ENCODE peak calls at places on chromosome 13, in eight cellular contexts. One of them, this sample, is unnamed.

GRCh38 chr13:111639994-111640393 is 319.6 kb downstream of the TEX29 start:
- DNase-seq in CD8-positive, alpha-beta T cell: no peak
- DNase-seq in upper lobe of right lung: no peak
- DNase-seq in right atrium auricular region: no peak
- DNase-seq in spleen: no peak
- DNase-seq in AG04450: no peak
- DNase-seq in esophagus squamous epithelium: no peak
- DNase-seq in fibroblast of lung: no peak
- DNase-seq in this sample: no peak

GRCh38 chr13:75771818-75772217 is 135.7 kb downstream of the LMO7 start:
- DNase-seq in CD8-positive, alpha-beta T cell: no peak
- DNase-seq in upper lobe of right lung: no peak
- DNase-seq in right atrium auricular region: no peak
- DNase-seq in spleen: no peak
- DNase-seq in AG04450: peak
- DNase-seq in esophagus squamous epithelium: no peak
- DNase-seq in fibroblast of lung: peak
- DNase-seq in this sample: no peak

GRCh38 chr13:110818747-110819146 is 96.1 kb downstream of the ANKRD10 start:
- DNase-seq in CD8-positive, alpha-beta T cell: no peak
- DNase-seq in upper lobe of right lung: peak
- DNase-seq in right atrium auricular region: no peak
- DNase-seq in spleen: no peak
- DNase-seq in AG04450: no peak
- DNase-seq in esophagus squamous epithelium: no peak
- DNase-seq in fibroblast of lung: no peak
- DNase-seq in this sample: no peak

GRCh38 chr13:89923052-89923451 is 1424.4 kb upstream of the MIR17HG start:
- DNase-seq in CD8-positive, alpha-beta T cell: no peak
- DNase-seq in upper lobe of right lung: no peak
- DNase-seq in right atrium auricular region: no peak
- DNase-seq in spleen: no peak
- DNase-seq in AG04450: no peak
- DNase-seq in esophagus squamous epithelium: no peak
- DNase-seq in fibroblast of lung: no peak
- DNase-seq in this sample: no peak

GRCh38 chr13:112116187-112116950 is 49.4 kb downstream of the SOX1 start:
- DNase-seq in CD8-positive, alpha-beta T cell: no peak
- DNase-seq in upper lobe of right lung: no peak
- DNase-seq in right atrium auricular region: no peak
- DNase-seq in spleen: peak
- DNase-seq in AG04450: no peak
- DNase-seq in esophagus squamous epithelium: no peak
- DNase-seq in fibroblast of lung: no peak
- DNase-seq in this sample: no peak

GRCh38 chr13:113210834-113211233 is 1.4 kb downstream of the CUL4A start:
- DNase-seq in CD8-positive, alpha-beta T cell: no peak
- DNase-seq in upper lobe of right lung: no peak
- DNase-seq in right atrium auricular region: no peak
- DNase-seq in spleen: no peak
- DNase-seq in AG04450: no peak
- DNase-seq in esophagus squamous epithelium: no peak
- DNase-seq in fibroblast of lung: no peak
- DNase-seq in this sample: no peak

GRCh38 chr13:25783480-25784081 is 268.2 kb downstream of the SHISA2 start:
- DNase-seq in CD8-positive, alpha-beta T cell: no peak
- DNase-seq in upper lobe of right lung: no peak
- DNase-seq in right atrium auricular region: no peak
- DNase-seq in spleen: no peak
- DNase-seq in AG04450: no peak
- DNase-seq in esophagus squamous epithelium: no peak
- DNase-seq in fibroblast of lung: no peak
- DNase-seq in this sample: no peak

GRCh38 chr13:113852536-113853517 is 11.0 kb downstream of the GAS6 start:
- DNase-seq in CD8-positive, alpha-beta T cell: no peak
- DNase-seq in upper lobe of right lung: no peak
- DNase-seq in right atrium auricular region: peak
- DNase-seq in spleen: peak
- DNase-seq in AG04450: no peak
- DNase-seq in esophagus squamous epithelium: no peak
- DNase-seq in fibroblast of lung: no peak
- DNase-seq in this sample: no peak

GRCh38 chr13:109868583-109869311 is 82.4 kb upstream of the IRS2 start:
- DNase-seq in CD8-positive, alpha-beta T cell: no peak
- DNase-seq in upper lobe of right lung: no peak
- DNase-seq in right atrium auricular region: no peak
- DNase-seq in spleen: no peak
- DNase-seq in AG04450: no peak
- DNase-seq in esophagus squamous epithelium: no peak
- DNase-seq in fibroblast of lung: no peak
- DNase-seq in this sample: no peak

GRCh38 chr13:51178456-51179074 is 43.6 kb upstream of the FAM124A start:
- DNase-seq in CD8-positive, alpha-beta T cell: no peak
- DNase-seq in upper lobe of right lung: no peak
- DNase-seq in right atrium auricular region: no peak
- DNase-seq in spleen: no peak
- DNase-seq in AG04450: no peak
- DNase-seq in esophagus squamous epithelium: no peak
- DNase-seq in fibroblast of lung: no peak
- DNase-seq in this sample: no peak

GRCh38 chr13:33771296-33771695 is 46.7 kb upstream of the RFC3 start:
- DNase-seq in CD8-positive, alpha-beta T cell: no peak
- DNase-seq in upper lobe of right lung: no peak
- DNase-seq in right atrium auricular region: no peak
- DNase-seq in spleen: no peak
- DNase-seq in AG04450: no peak
- DNase-seq in esophagus squamous epithelium: no peak
- DNase-seq in fibroblast of lung: no peak
- DNase-seq in this sample: no peak

GRCh38 chr13:33767140-33767539 is 50.8 kb upstream of the RFC3 start:
- DNase-seq in CD8-positive, alpha-beta T cell: no peak
- DNase-seq in upper lobe of right lung: no peak
- DNase-seq in right atrium auricular region: no peak
- DNase-seq in spleen: no peak
- DNase-seq in AG04450: no peak
- DNase-seq in esophagus squamous epithelium: no peak
- DNase-seq in fibroblast of lung: no peak
- DNase-seq in this sample: no peak

GRCh38 chr13:33763021-33763420 is 54.9 kb upstream of the RFC3 start:
- DNase-seq in CD8-positive, alpha-beta T cell: no peak
- DNase-seq in upper lobe of right lung: no peak
- DNase-seq in right atrium auricular region: no peak
- DNase-seq in spleen: no peak
- DNase-seq in AG04450: no peak
- DNase-seq in esophagus squamous epithelium: no peak
- DNase-seq in fibroblast of lung: peak
- DNase-seq in this sample: no peak

GRCh38 chr13:33764716-33765115 is 53.2 kb upstream of the RFC3 start:
- DNase-seq in CD8-positive, alpha-beta T cell: no peak
- DNase-seq in upper lobe of right lung: no peak
- DNase-seq in right atrium auricular region: no peak
- DNase-seq in spleen: no peak
- DNase-seq in AG04450: no peak
- DNase-seq in esophagus squamous epithelium: no peak
- DNase-seq in fibroblast of lung: no peak
- DNase-seq in this sample: no peak

DNA sequence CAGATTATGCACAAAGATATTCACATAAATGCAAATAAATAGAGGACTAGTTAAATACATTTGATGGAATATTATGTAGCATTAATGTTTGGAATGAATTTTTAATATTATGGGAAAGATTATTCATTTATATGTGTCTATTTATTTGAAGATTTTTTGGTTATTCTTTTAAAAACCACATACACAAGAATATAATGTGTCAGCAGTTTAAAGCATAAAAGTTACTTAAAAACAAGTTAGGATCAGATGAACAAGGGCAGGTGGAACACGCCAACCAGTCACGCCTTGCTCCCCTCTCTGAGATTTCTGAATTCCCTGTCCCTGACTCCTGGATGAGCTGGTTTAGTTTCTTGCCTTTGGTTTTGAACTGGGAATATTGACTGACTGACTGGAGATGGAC is 51.2 kb upstream of the RFC3 start:
- DNase-seq in CD8-positive, alpha-beta T cell: no peak
- DNase-seq in upper lobe of right lung: no peak
- DNase-seq in right atrium auricular region: no peak
- DNase-seq in spleen: no peak
- DNase-seq in AG04450: no peak
- DNase-seq in esophagus squamous epithelium: no peak
- DNase-seq in fibroblast of lung: no peak
- DNase-seq in this sample: no peak
- TF ChIP-seq CTCF in CD8-positive, alpha-beta T cell: no peak
- TF ChIP-seq CTCF in upper lobe of right lung: no peak
- TF ChIP-seq CTCF in right atrium auricular region: no peak
- TF ChIP-seq CTCF in spleen: no peak
- TF ChIP-seq CTCF in AG04450: no peak
- TF ChIP-seq CTCF in esophagus squamous epithelium: no peak
- TF ChIP-seq CTCF in fibroblast of lung: no peak
- TF ChIP-seq CTCF in this sample: no peak

DNA sequence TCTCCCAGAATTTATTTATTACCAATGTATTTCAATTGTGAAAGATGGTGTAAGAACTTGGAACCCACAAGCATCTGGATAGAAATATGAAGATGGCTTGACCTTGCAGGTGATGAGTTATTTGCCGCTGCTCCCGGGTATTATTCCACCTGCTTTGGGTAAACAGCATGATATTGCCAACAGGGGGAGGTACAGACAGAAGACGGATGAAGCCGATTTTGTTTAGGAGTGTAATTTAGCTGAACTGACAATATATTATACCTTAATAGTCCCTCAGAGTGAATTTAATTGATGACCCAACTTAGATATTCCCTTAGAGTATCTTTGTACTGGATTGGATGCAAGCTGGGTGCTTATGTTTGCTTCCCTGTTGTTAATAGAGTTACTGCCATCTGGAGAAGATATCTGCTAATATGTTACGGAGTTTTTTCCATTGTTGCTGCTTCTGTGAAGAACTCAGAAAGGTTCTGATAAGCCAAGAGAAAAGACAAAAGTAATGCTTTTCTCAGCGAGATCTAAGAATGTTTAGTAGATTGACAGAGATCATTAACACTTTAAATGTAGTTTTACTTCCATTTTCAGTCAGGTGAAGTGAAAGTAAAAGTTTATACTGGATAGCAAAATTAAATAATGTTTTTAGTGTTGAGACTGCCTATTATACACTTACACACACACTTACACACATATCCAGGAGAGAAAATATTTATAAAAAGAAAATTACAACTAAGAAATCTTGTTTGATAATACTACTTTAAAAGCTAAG is 2220.8 kb upstream of the PCDH20 start:
- DNase-seq in CD8-positive, alpha-beta T cell: no peak
- DNase-seq in upper lobe of right lung: no peak
- DNase-seq in right atrium auricular region: no peak
- DNase-seq in spleen: no peak
- DNase-seq in AG04450: no peak
- DNase-seq in esophagus squamous epithelium: no peak
- DNase-seq in fibroblast of lung: no peak
- DNase-seq in this sample: no peak
- TF ChIP-seq CTCF in CD8-positive, alpha-beta T cell: no peak
- TF ChIP-seq CTCF in upper lobe of right lung: peak
- TF ChIP-seq CTCF in right atrium auricular region: no peak
- TF ChIP-seq CTCF in spleen: no peak
- TF ChIP-seq CTCF in AG04450: peak
- TF ChIP-seq CTCF in esophagus squamous epithelium: no peak
- TF ChIP-seq CTCF in fibroblast of lung: no peak
- TF ChIP-seq CTCF in this sample: no peak

DNA sequence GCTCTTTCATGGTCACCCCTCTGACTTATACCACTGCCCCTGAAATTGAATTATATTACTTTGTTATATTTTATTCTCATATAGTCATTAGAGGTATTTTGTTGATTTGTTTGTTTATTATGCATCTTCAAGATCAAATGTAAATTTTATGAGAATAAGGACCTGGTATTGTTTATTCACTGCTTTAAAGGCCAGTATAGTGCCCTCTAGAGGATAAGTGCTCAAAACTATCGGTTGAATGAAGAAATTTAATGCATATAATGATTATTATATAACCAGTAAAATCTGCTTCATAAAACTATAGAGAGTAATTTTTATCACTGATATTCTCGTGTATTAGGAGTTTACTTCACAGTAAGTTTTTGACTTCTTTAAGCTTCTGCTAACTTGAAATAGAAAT is 1401.9 kb downstream of the SLITRK1 start:
- DNase-seq in CD8-positive, alpha-beta T cell: no peak
- DNase-seq in upper lobe of right lung: no peak
- DNase-seq in right atrium auricular region: no peak
- DNase-seq in spleen: no peak
- DNase-seq in AG04450: no peak
- DNase-seq in esophagus squamous epithelium: no peak
- DNase-seq in fibroblast of lung: no peak
- DNase-seq in this sample: no peak
- TF ChIP-seq CTCF in CD8-positive, alpha-beta T cell: no peak
- TF ChIP-seq CTCF in upper lobe of right lung: no peak
- TF ChIP-seq CTCF in right atrium auricular region: no peak
- TF ChIP-seq CTCF in spleen: no peak
- TF ChIP-seq CTCF in AG04450: peak
- TF ChIP-seq CTCF in esophagus squamous epithelium: no peak
- TF ChIP-seq CTCF in fibroblast of lung: no peak
- TF ChIP-seq CTCF in this sample: no peak

GRCh38 chr13:19888799-19889198 is 25.4 kb upstream of the ZMYM5 start:
- DNase-seq in CD8-positive, alpha-beta T cell: no peak
- DNase-seq in upper lobe of right lung: no peak
- DNase-seq in right atrium auricular region: no peak
- DNase-seq in spleen: no peak
- DNase-seq in AG04450: no peak
- DNase-seq in esophagus squamous epithelium: no peak
- DNase-seq in fibroblast of lung: peak
- DNase-seq in this sample: no peak
- TF ChIP-seq CTCF in CD8-positive, alpha-beta T cell: peak
- TF ChIP-seq CTCF in upper lobe of right lung: peak
- TF ChIP-seq CTCF in right atrium auricular region: no peak
- TF ChIP-seq CTCF in spleen: no peak
- TF ChIP-seq CTCF in AG04450: peak
- TF ChIP-seq CTCF in esophagus squamous epithelium: peak
- TF ChIP-seq CTCF in fibroblast of lung: no peak
- TF ChIP-seq CTCF in this sample: no peak

GRCh38 chr13:52785721-52786120 is 46.1 kb upstream of the CNMD start:
- DNase-seq in CD8-positive, alpha-beta T cell: no peak
- DNase-seq in upper lobe of right lung: no peak
- DNase-seq in right atrium auricular region: no peak
- DNase-seq in spleen: no peak
- DNase-seq in AG04450: no peak
- DNase-seq in esophagus squamous epithelium: no peak
- DNase-seq in fibroblast of lung: no peak
- DNase-seq in this sample: no peak
- TF ChIP-seq CTCF in CD8-positive, alpha-beta T cell: no peak
- TF ChIP-seq CTCF in upper lobe of right lung: no peak
- TF ChIP-seq CTCF in right atrium auricular region: no peak
- TF ChIP-seq CTCF in spleen: no peak
- TF ChIP-seq CTCF in AG04450: no peak
- TF ChIP-seq CTCF in esophagus squamous epithelium: no peak
- TF ChIP-seq CTCF in fibroblast of lung: no peak
- TF ChIP-seq CTCF in this sample: no peak

This sample was measured in GM10248.